ENCODE peak calls at places on chromosomes 5 and 9, in nine cellular contexts. One of them, this sample, is unnamed.

GRCh38 chr9:97900103-97900737 is 22.1 kb downstream of the TRMO start:
- DNase-seq in NCI-H524: no peak
- DNase-seq in activated T-helper 9 cell treated with anti-CD3 and anti-CD28 coated beads, Interleukin-2, amount 50 U/mL, for 16 hours: no peak
- DNase-seq in GM23248: peak
- DNase-seq in NCI-H1092 treated with DMSO at 0.1 percent for 48 hours: no peak
- DNase-seq in IMR-90: peak
- DNase-seq in anterior cingulate cortex: no peak
- DNase-seq in B cell: no peak
- DNase-seq in OCI-M1: no peak
- DNase-seq in this sample: no peak

GRCh38 chr9:127397722-127398647 is 1.0 kb downstream of the SLC2A8 start:
- DNase-seq in IMR-90: peak
- DNase-seq in B cell: peak
- DNase-seq in GM23248: peak
- DNase-seq in OCI-M1: no peak
- DNase-seq in activated T-helper 9 cell treated with anti-CD3 and anti-CD28 coated beads, Interleukin-2, amount 50 U/mL, for 16 hours: peak
- DNase-seq in NCI-H1092 treated with DMSO at 0.1 percent for 48 hours: peak
- DNase-seq in anterior cingulate cortex: peak
- DNase-seq in NCI-H524: peak
- DNase-seq in this sample: no peak

GRCh38 chr9:105475302-105475701 is 27.5 kb downstream of the FSD1L start:
- DNase-seq in NCI-H1092 treated with DMSO at 0.1 percent for 48 hours: no peak
- DNase-seq in NCI-H524: no peak
- DNase-seq in anterior cingulate cortex: no peak
- DNase-seq in GM23248: peak
- DNase-seq in activated T-helper 9 cell treated with anti-CD3 and anti-CD28 coated beads, Interleukin-2, amount 50 U/mL, for 16 hours: no peak
- DNase-seq in OCI-M1: peak
- DNase-seq in IMR-90: peak
- DNase-seq in B cell: no peak
- DNase-seq in this sample: no peak

GRCh38 chr5:60257852-60258251 is 364.3 kb upstream of the PDE4D start:
- DNase-seq in IMR-90: no peak
- DNase-seq in OCI-M1: peak
- DNase-seq in activated T-helper 9 cell treated with anti-CD3 and anti-CD28 coated beads, Interleukin-2, amount 50 U/mL, for 16 hours: no peak
- DNase-seq in B cell: no peak
- DNase-seq in NCI-H524: no peak
- DNase-seq in anterior cingulate cortex: no peak
- DNase-seq in GM23248: no peak
- DNase-seq in NCI-H1092 treated with DMSO at 0.1 percent for 48 hours: no peak
- DNase-seq in this sample: no peak

GRCh38 chr9:115591584-115591984 is 473.6 kb upstream of the TNC start:
- DNase-seq in anterior cingulate cortex: no peak
- DNase-seq in B cell: no peak
- DNase-seq in GM23248: peak
- DNase-seq in NCI-H1092 treated with DMSO at 0.1 percent for 48 hours: peak
- DNase-seq in NCI-H524: peak
- DNase-seq in IMR-90: peak
- DNase-seq in OCI-M1: peak
- DNase-seq in activated T-helper 9 cell treated with anti-CD3 and anti-CD28 coated beads, Interleukin-2, amount 50 U/mL, for 16 hours: no peak
- DNase-seq in this sample: no peak

GRCh38 chr9:89024727-89025126 is 33.5 kb downstream of the S1PR3 start:
- DNase-seq in OCI-M1: no peak
- DNase-seq in IMR-90: no peak
- DNase-seq in B cell: no peak
- DNase-seq in anterior cingulate cortex: no peak
- DNase-seq in activated T-helper 9 cell treated with anti-CD3 and anti-CD28 coated beads, Interleukin-2, amount 50 U/mL, for 16 hours: no peak
- DNase-seq in GM23248: no peak
- DNase-seq in NCI-H524: no peak
- DNase-seq in NCI-H1092 treated with DMSO at 0.1 percent for 48 hours: no peak
- DNase-seq in this sample: no peak

GRCh38 chr5:143582176-143582575 is 178.7 kb upstream of the NR3C1 start:
- DNase-seq in OCI-M1: no peak
- DNase-seq in IMR-90: no peak
- DNase-seq in B cell: no peak
- DNase-seq in anterior cingulate cortex: no peak
- DNase-seq in NCI-H524: no peak
- DNase-seq in activated T-helper 9 cell treated with anti-CD3 and anti-CD28 coated beads, Interleukin-2, amount 50 U/mL, for 16 hours: no peak
- DNase-seq in GM23248: no peak
- DNase-seq in NCI-H1092 treated with DMSO at 0.1 percent for 48 hours: peak
- DNase-seq in this sample: no peak

GRCh38 chr5:72109625-72110024 is 2.4 kb downstream of the MAP1B start:
- DNase-seq in GM23248: peak
- DNase-seq in NCI-H1092 treated with DMSO at 0.1 percent for 48 hours: peak
- DNase-seq in NCI-H524: peak
- DNase-seq in OCI-M1: no peak
- DNase-seq in B cell: no peak
- DNase-seq in anterior cingulate cortex: peak
- DNase-seq in activated T-helper 9 cell treated with anti-CD3 and anti-CD28 coated beads, Interleukin-2, amount 50 U/mL, for 16 hours: no peak
- DNase-seq in IMR-90: no peak
- DNase-seq in this sample: no peak

GRCh38 chr5:24750356-24750755 is 105.6 kb upstream of the CDH10 start:
- DNase-seq in anterior cingulate cortex: no peak
- DNase-seq in NCI-H524: no peak
- DNase-seq in OCI-M1: peak
- DNase-seq in NCI-H1092 treated with DMSO at 0.1 percent for 48 hours: no peak
- DNase-seq in GM23248: no peak
- DNase-seq in B cell: no peak
- DNase-seq in IMR-90: no peak
- DNase-seq in activated T-helper 9 cell treated with anti-CD3 and anti-CD28 coated beads, Interleukin-2, amount 50 U/mL, for 16 hours: no peak
- DNase-seq in this sample: no peak

GRCh38 chr5:133889271-133889905 is 79.0 kb downstream of the C5orf15 start:
- DNase-seq in activated T-helper 9 cell treated with anti-CD3 and anti-CD28 coated beads, Interleukin-2, amount 50 U/mL, for 16 hours: no peak
- DNase-seq in OCI-M1: no peak
- DNase-seq in anterior cingulate cortex: no peak
- DNase-seq in B cell: no peak
- DNase-seq in GM23248: no peak
- DNase-seq in NCI-H1092 treated with DMSO at 0.1 percent for 48 hours: no peak
- DNase-seq in NCI-H524: no peak
- DNase-seq in IMR-90: no peak
- DNase-seq in this sample: no peak

GRCh38 chr9:8208465-8208864 is 408.9 kb upstream of the DMAC1 start:
- DNase-seq in activated T-helper 9 cell treated with anti-CD3 and anti-CD28 coated beads, Interleukin-2, amount 50 U/mL, for 16 hours: no peak
- DNase-seq in NCI-H1092 treated with DMSO at 0.1 percent for 48 hours: no peak
- DNase-seq in OCI-M1: no peak
- DNase-seq in NCI-H524: no peak
- DNase-seq in B cell: no peak
- DNase-seq in GM23248: no peak
- DNase-seq in IMR-90: no peak
- DNase-seq in anterior cingulate cortex: no peak
- DNase-seq in this sample: no peak

GRCh38 chr5:139181835-139182452 is 16.2 kb downstream of the SIL1 start:
- DNase-seq in GM23248: peak
- DNase-seq in B cell: no peak
- DNase-seq in activated T-helper 9 cell treated with anti-CD3 and anti-CD28 coated beads, Interleukin-2, amount 50 U/mL, for 16 hours: no peak
- DNase-seq in NCI-H1092 treated with DMSO at 0.1 percent for 48 hours: no peak
- DNase-seq in NCI-H524: no peak
- DNase-seq in OCI-M1: no peak
- DNase-seq in IMR-90: peak
- DNase-seq in anterior cingulate cortex: no peak
- DNase-seq in this sample: no peak

GRCh38 chr9:124618476-124618875 is 111.3 kb upstream of the NR5A1 start:
- DNase-seq in activated T-helper 9 cell treated with anti-CD3 and anti-CD28 coated beads, Interleukin-2, amount 50 U/mL, for 16 hours: no peak
- DNase-seq in NCI-H1092 treated with DMSO at 0.1 percent for 48 hours: no peak
- DNase-seq in OCI-M1: no peak
- DNase-seq in IMR-90: no peak
- DNase-seq in GM23248: no peak
- DNase-seq in B cell: no peak
- DNase-seq in NCI-H524: no peak
- DNase-seq in anterior cingulate cortex: no peak
- DNase-seq in this sample: no peak

GRCh38 chr5:91690921-91691320 is 307.8 kb upstream of the ARRDC3 start:
- DNase-seq in GM23248: no peak
- DNase-seq in NCI-H1092 treated with DMSO at 0.1 percent for 48 hours: no peak
- DNase-seq in OCI-M1: no peak
- DNase-seq in B cell: no peak
- DNase-seq in IMR-90: no peak
- DNase-seq in anterior cingulate cortex: no peak
- DNase-seq in activated T-helper 9 cell treated with anti-CD3 and anti-CD28 coated beads, Interleukin-2, amount 50 U/mL, for 16 hours: no peak
- DNase-seq in NCI-H524: no peak
- DNase-seq in this sample: no peak

GRCh38 chr5:53164478-53165165 is 55.1 kb upstream of the MOCS2 start:
- DNase-seq in OCI-M1: no peak
- DNase-seq in GM23248: no peak
- DNase-seq in activated T-helper 9 cell treated with anti-CD3 and anti-CD28 coated beads, Interleukin-2, amount 50 U/mL, for 16 hours: no peak
- DNase-seq in IMR-90: no peak
- DNase-seq in NCI-H1092 treated with DMSO at 0.1 percent for 48 hours: no peak
- DNase-seq in B cell: no peak
- DNase-seq in anterior cingulate cortex: no peak
- DNase-seq in NCI-H524: no peak
- DNase-seq in this sample: no peak

GRCh38 chr5:143554194-143554717 is 150.8 kb upstream of the NR3C1 start:
- DNase-seq in GM23248: peak
- DNase-seq in OCI-M1: peak
- DNase-seq in IMR-90: peak
- DNase-seq in NCI-H524: no peak
- DNase-seq in B cell: no peak
- DNase-seq in anterior cingulate cortex: no peak
- DNase-seq in activated T-helper 9 cell treated with anti-CD3 and anti-CD28 coated beads, Interleukin-2, amount 50 U/mL, for 16 hours: no peak
- DNase-seq in NCI-H1092 treated with DMSO at 0.1 percent for 48 hours: no peak
- DNase-seq in this sample: no peak

GRCh38 chr5:90387508-90387907 is 22.0 kb downstream of the CETN3 start:
- DNase-seq in anterior cingulate cortex: no peak
- DNase-seq in NCI-H1092 treated with DMSO at 0.1 percent for 48 hours: no peak
- DNase-seq in OCI-M1: no peak
- DNase-seq in B cell: no peak
- DNase-seq in activated T-helper 9 cell treated with anti-CD3 and anti-CD28 coated beads, Interleukin-2, amount 50 U/mL, for 16 hours: no peak
- DNase-seq in GM23248: no peak
- DNase-seq in NCI-H524: peak
- DNase-seq in IMR-90: no peak
- DNase-seq in this sample: no peak

This sample was measured in activated effector memory CD4-positive, alpha-beta T cell treated with Interleukin-2 at 50 U/mL for 16 hours.